ENCODE peak calls at places on chromosome 10, in seven cellular contexts. F, X, E, I, A, O and L are unnamed samples.

GRCh38 chr10:26780793-26781601 is 79.8 kb downstream of the ABI1 start:
- DNase-seq in F (peak; percentile 78), X (no peak), E (no peak), I (no peak), A (peak; percentile 57), O (peak; percentile 59), L (peak; percentile 75)

GRCh38 chr10:3924344-3924743 is 139.3 kb upstream of the KLF6 start:
- DNase-seq in F (peak; percentile 91), X (no peak), E (no peak), I (no peak), A (no peak), O (peak; percentile 80), L (peak; percentile 10)

GRCh38 chr10:43145313-43145712 is 7.1 kb downstream of the CSGALNACT2 start:
- DNase-seq in F (no peak), X (no peak), E (no peak), I (no peak), A (no peak), O (no peak), L (no peak)

GRCh38 chr10:89391882-89392756 is at the start of gene IFIT1:
- DNase-seq in F (peak; percentile 78), X (peak; percentile 55), E (no peak), I (no peak), A (peak; percentile 50), O (peak; percentile 92), L (no peak)

GRCh38 chr10:3776796-3777571 is 8.0 kb downstream of the KLF6 start:
- DNase-seq in F (peak; percentile 77), X (peak; percentile 23), E (no peak), I (no peak), A (no peak), O (peak; percentile 93), L (peak; percentile 96)

GRCh38 chr10:91347529-91347928 is 62.6 kb upstream of the HECTD2 start:
- DNase-seq in F (no peak), X (no peak), E (no peak), I (no peak), A (no peak), O (no peak), L (no peak)

GRCh38 chr10:102963237-102963886 is 45.3 kb downstream of the CNNM2 start:
- DNase-seq in F (no peak), X (no peak), E (no peak), I (no peak), A (no peak), O (peak; percentile 6), L (no peak)

GRCh38 chr10:81251457-81252115 is 623.4 kb upstream of the NRG3 start:
- DNase-seq in F (no peak), X (no peak), E (no peak), I (no peak), A (no peak), O (no peak), L (no peak)

GRCh38 chr10:115992554-115992953 is 280.5 kb downstream of the GFRA1 start:
- DNase-seq in F (no peak), X (no peak), E (no peak), I (no peak), A (no peak), O (no peak), L (no peak)

GRCh38 chr10:27628631-27629030 is 117.0 kb downstream of the MKX start:
- DNase-seq in F (no peak), X (no peak), E (no peak), I (no peak), A (no peak), O (no peak), L (no peak)

GRCh38 chr10:102113956-102114857 is 6.0 kb downstream of the LDB1 start:
- DNase-seq in F (no peak), X (no peak), E (no peak), I (no peak), A (no peak), O (no peak), L (no peak)

GRCh38 chr10:22737587-22737986 is 23.2 kb upstream of the PIP4K2A start:
- DNase-seq in F (peak; percentile 62), X (no peak), E (no peak), I (no peak), A (no peak), O (peak; percentile 65), L (no peak)

GRCh38 chr10:10677479-10677878 is 340.2 kb upstream of the CELF2 start:
- DNase-seq in F (peak; percentile 43), X (no peak), E (no peak), I (no peak), A (no peak), O (peak; percentile 90), L (no peak)

GRCh38 chr10:99560277-99561126 is 27.8 kb downstream of the NKX2-3 start:
- DNase-seq in F (no peak), X (no peak), E (no peak), I (no peak), A (no peak), O (peak; percentile 69), L (no peak)

GRCh38 chr10:16787361-16787791 is 29.8 kb downstream of the RSU1 start:
- DNase-seq in F (no peak), X (no peak), E (no peak), I (no peak), A (no peak), O (no peak), L (no peak)

GRCh38 chr10:5094265-5095205 is at the start of gene AKR1C3:
- DNase-seq in F (peak; percentile 30), X (peak; percentile 24), E (no peak), I (no peak), A (peak; percentile 2), O (peak; percentile 88), L (peak; percentile 37)

GRCh38 chr10:33897255-33897893 is 562.9 kb upstream of the NRP1 start:
- DNase-seq in F (no peak), X (peak; percentile 32), E (no peak), I (no peak), A (no peak), O (peak; percentile 30), L (no peak)

GRCh38 chr10:103983367-103983911 is 16.5 kb downstream of the SLK start:
- DNase-seq in F (no peak), X (no peak), E (no peak), I (no peak), A (peak; percentile 48), O (no peak), L (no peak)

GRCh38 chr10:12684784-12685183 is 316.7 kb downstream of the CCDC3 start:
- DNase-seq in F (no peak), X (no peak), E (no peak), I (no peak), A (no peak), O (no peak), L (no peak)

GRCh38 chr10:105259201-105259600 is 618.1 kb downstream of the SORCS3 start:
- DNase-seq in F (no peak), X (no peak), E (no peak), I (no peak), A (no peak), O (no peak), L (no peak)

GRCh38 chr10:22597142-22597541 is 117.2 kb downstream of the PIP4K2A start:
- DNase-seq in F (no peak), X (no peak), E (no peak), I (peak; percentile 21), A (no peak), O (no peak), L (no peak)

GRCh38 chr10:69217119-69217754 is 2.9 kb upstream of the HKDC1 start:
- DNase-seq in F (no peak), X (no peak), E (no peak), I (no peak), A (no peak), O (peak; percentile 87), L (peak; percentile 40)

GRCh38 chr10:96655577-96656213 is 64.6 kb downstream of the PIK3AP1 start:
- DNase-seq in F (no peak), X (no peak), E (no peak), I (no peak), A (no peak), O (no peak), L (no peak)

GRCh38 chr10:110165867-110166266 is 41.5 kb upstream of the MXI1 start:
- DNase-seq in F (no peak), X (no peak), E (no peak), I (no peak), A (no peak), O (no peak), L (no peak)

GRCh38 chr10:122407375-122408125 is 33.0 kb downstream of the PLEKHA1 start:
- DNase-seq in F (peak; percentile 24), X (no peak), E (no peak), I (no peak), A (peak; percentile 9), O (peak; percentile 17), L (no peak)

GRCh38 chr10:77613476-77614130 is 24.0 kb downstream of the KCNMA1 start:
- DNase-seq in F (no peak), X (no peak), E (no peak), I (no peak), A (no peak), O (no peak), L (no peak)

GRCh38 chr10:79487296-79488194 is 24.8 kb upstream of the EIF5AL1 start:
- DNase-seq in F (no peak), X (peak; percentile 5), E (no peak), I (peak; percentile 46), A (peak; percentile 23), O (peak; percentile 73), L (peak; percentile 57)

GRCh38 chr10:47059606-47060311 is 148.5 kb downstream of the PTPN20 start:
- DNase-seq in F (no peak), X (no peak), E (no peak), I (no peak), A (no peak), O (no peak), L (no peak)